ENCODE peak calls at places on chromosome 12, in four cellular contexts. A is thyroid gland, N is upper lobe of left lung, H is fibroblast of lung. R is an unnamed sample. For H3K4me1, the result is how much of the 10 kb centered on the place peaks cover.

GRCh38 chr12:56521590-56522371 is at the start of gene RBMS2:
- DNase-seq in A (peak), H (peak), N (no peak), R (peak)

GRCh38 chr12:59429766-59430165 is 166.1 kb upstream of the SLC16A7 start:
- DNase-seq in H (peak), A (no peak), N (no peak), R (no peak)

GRCh38 chr12:74539765-74540526 is 2.3 kb downstream of the ATXN7L3B start:
- DNase-seq in N (no peak), A (peak), H (no peak), R (no peak)

GRCh38 chr12:6279631-6280030 is 30.9 kb upstream of the PLEKHG6 start:
- DNase-seq in A (no peak), N (no peak), H (no peak), R (no peak)

GRCh38 chr12:109734219-109735000 is 20.8 kb downstream of the FAM222A start:
- DNase-seq in H (peak), N (no peak), A (no peak), R (no peak)

GRCh38 chr12:34406228-34406995 is 384.1 kb downstream of the ALG10 start:
- DNase-seq in N (peak), A (peak), H (no peak), R (no peak)

GRCh38 chr12:53061404-53062010 is 11.6 kb downstream of the TNS2 start:
- DNase-seq in H (no peak), A (peak), N (no peak), R (no peak)

GRCh38 chr12:83461326-83461985 is 774.8 kb downstream of the TMTC2 start:
- DNase-seq in N (no peak), H (peak), A (no peak), R (no peak)

GRCh38 chr12:24896171-24896570 is 52.7 kb downstream of the BCAT1 start:
- DNase-seq in N (no peak), H (no peak), A (no peak), R (no peak)

GRCh38 chr12:30013051-30013450 is 229.3 kb upstream of the TMTC1 start:
- DNase-seq in H (peak), N (no peak), A (no peak), R (no peak)

GRCh38 chr12:56296207-56296785 is 3.8 kb downstream of the CS start:
- DNase-seq in N (no peak), H (no peak), A (no peak), R (no peak)

GRCh38 chr12:19491863-19492262 is 52.6 kb downstream of the AEBP2 start:
- DNase-seq in H (no peak), A (no peak), N (no peak), R (no peak)

GRCh38 chr12:124623344-124623885 is 56.0 kb upstream of the NCOR2 start:
- DNase-seq in N (no peak), A (no peak), H (no peak), R (no peak)

GRCh38 chr12:111100003-111100402 is 179.6 kb upstream of the MYL2 start:
- DNase-seq in H (no peak), A (no peak), N (no peak), R (no peak)

GRCh38 chr12:7433276-7433822 is 10.6 kb downstream of the CD163L1 start:
- DNase-seq in A (no peak), N (no peak), H (peak), R (no peak)

GRCh38 chr12:54018608-54018984 is 9.6 kb upstream of the HOXC6 start:
- DNase-seq in H (no peak), A (no peak), N (no peak), R (no peak)

GRCh38 chr12:82896979-82897378 is 210.3 kb downstream of the TMTC2 start:
- DNase-seq in H (peak), N (no peak), A (peak), R (no peak)

GRCh38 chr12:38956337-38956736 is 50.9 kb upstream of the CPNE8 start:
- DNase-seq in N (no peak), A (no peak), H (peak), R (no peak)

DNA sequence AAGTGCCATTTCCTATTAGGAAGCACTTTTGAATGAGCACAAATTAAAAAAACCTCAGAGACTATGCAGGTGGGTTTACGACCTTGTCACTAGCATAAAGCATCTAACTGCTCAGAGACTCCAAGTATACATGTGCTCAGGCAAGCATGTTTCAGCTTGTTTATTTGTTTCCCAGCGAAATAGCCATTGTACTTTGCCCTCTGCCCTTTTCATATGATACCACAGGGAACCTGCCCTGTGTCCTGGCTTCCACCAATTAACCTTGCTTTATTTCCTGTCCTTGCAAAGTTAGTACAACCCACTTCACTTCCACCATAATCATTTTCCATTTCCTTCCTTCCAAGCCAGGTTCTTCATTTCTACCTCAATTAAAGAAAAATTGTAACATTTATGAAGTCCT is 194.9 kb downstream of the DUSP6 start:
- DNase-seq in H (no peak), N (no peak), A (no peak), R (no peak)
- H3K4me1 ChIP-seq in H (under half), N (under half), A (under half), R (under half)

GRCh38 chr12:104896710-104897109 is 61.4 kb downstream of the SLC41A2 start:
- DNase-seq in A (no peak), N (no peak), H (no peak), R (no peak)
- H3K27ac ChIP-seq in A (no peak), N (no peak), H (no peak), R (no peak)

DNA sequence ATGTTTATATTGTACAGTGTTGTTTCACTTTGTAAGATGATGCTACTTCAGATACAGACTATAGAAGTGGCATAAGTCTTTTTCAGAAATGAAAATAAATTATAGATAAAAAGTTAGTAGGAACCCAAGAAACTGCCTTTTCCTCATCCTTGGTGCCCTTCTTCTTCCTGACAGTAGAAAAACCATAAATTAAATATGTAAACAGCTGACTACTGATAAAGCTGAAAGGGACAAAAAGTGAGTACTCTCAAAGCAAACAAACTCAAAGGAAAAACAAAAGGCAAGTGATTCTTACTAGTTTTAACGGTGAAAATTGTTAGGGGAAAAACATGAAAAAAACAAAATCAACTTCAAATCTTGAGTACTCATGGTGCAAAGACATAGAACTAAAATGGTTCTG is 8.6 kb upstream of the C12orf50 start:
- DNase-seq in N (no peak), A (no peak), H (no peak), R (no peak)
- H3K4me3 ChIP-seq in N (no peak), A (no peak), H (no peak), R (no peak)

GRCh38 chr12:117412465-117413190 is 51.2 kb upstream of the NOS1 start:
- DNase-seq in H (no peak), A (peak), N (no peak), R (no peak)

GRCh38 chr12:117409286-117409685 is 47.9 kb upstream of the NOS1 start:
- DNase-seq in H (no peak), N (no peak), A (no peak), R (no peak)

GRCh38 chr12:117404940-117405339 is 43.5 kb upstream of the NOS1 start:
- DNase-seq in N (no peak), A (no peak), H (no peak), R (no peak)

GRCh38 chr12:117404203-117404853 is 42.9 kb upstream of the NOS1 start:
- DNase-seq in N (no peak), H (no peak), A (no peak), R (no peak)

GRCh38 chr12:117408161-117408791 is 46.9 kb upstream of the NOS1 start:
- DNase-seq in N (peak), A (peak), H (peak), R (no peak)
- H3K4me1 ChIP-seq in N (under half), A (under half), H (under half), R (under half)

GRCh38 chr12:12518464-12518845 is 44.2 kb downstream of the DUSP16 start:
- DNase-seq in H (no peak), A (no peak), N (no peak), R (no peak)
- H3K27ac ChIP-seq in H (no peak), A (no peak), N (no peak), R (no peak)

GRCh38 chr12:50240792-50241114 is 42.6 kb downstream of the LIMA1 start:
- DNase-seq in N (no peak), A (no peak), H (no peak), R (no peak)
- H3K4me3 ChIP-seq in N (no peak), A (no peak), H (no peak), R (no peak)

GRCh38 chr12:64669270-64669842 is 59.1 kb downstream of the RASSF3 start:
- DNase-seq in H (no peak), N (peak), A (peak), R (peak)
- H3K4me1 ChIP-seq in H (under half), N (half or more), A (under half), R (half or more)

DNA sequence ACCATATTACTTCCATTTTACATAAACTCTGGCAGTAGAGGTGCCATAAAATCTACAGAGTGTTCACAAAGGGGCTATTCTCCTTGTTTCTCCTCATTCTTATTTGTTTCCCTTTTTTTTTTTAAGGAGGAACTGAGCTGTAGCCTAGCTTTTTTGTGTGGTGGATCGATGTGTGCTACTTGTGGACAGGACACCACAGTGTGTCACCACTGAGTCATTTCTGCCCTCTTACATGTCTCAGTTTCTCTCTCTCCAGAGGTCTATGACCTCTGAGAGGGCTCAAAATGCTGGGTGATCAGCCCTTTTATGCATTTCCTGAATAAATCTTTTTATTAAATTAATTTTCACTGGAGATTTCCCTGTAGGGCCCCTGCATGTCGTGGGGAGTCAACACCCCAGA is 370.2 kb downstream of the ADGRD1 start:
- DNase-seq in A (no peak), N (no peak), H (no peak), R (no peak)
- H3K27ac ChIP-seq in A (no peak), N (no peak), H (no peak), R (no peak)

GRCh38 chr12:84508943-84509342 is 403.7 kb downstream of the SLC6A15 start:
- DNase-seq in H (no peak), N (no peak), A (no peak), R (no peak)

GRCh38 chr12:84508325-84508861 is 404.2 kb downstream of the SLC6A15 start:
- DNase-seq in N (no peak), A (peak), H (peak), R (no peak)

GRCh38 chr12:84507914-84508313 is 404.7 kb downstream of the SLC6A15 start:
- DNase-seq in N (no peak), H (no peak), A (no peak), R (no peak)

GRCh38 chr12:84502907-84503787 is 409.5 kb downstream of the SLC6A15 start:
- DNase-seq in H (peak), N (no peak), A (peak), R (peak)

GRCh38 chr12:84506317-84506716 is 406.3 kb downstream of the SLC6A15 start:
- DNase-seq in N (no peak), H (no peak), A (no peak), R (no peak)
- H3K4me3 ChIP-seq in N (no peak), H (no peak), A (no peak), R (no peak)

GRCh38 chr12:99746538-99746937 is 99.0 kb downstream of the GARIN6 start:
- DNase-seq in A (no peak), H (no peak), N (no peak), R (no peak)
- H3K4me1 ChIP-seq in A (under half), H (under half), N (under half), R (under half)